ENCODE peak calls at places on chromosome 15, in nine cellular contexts. One of them, this sample, is unnamed.

GRCh38 chr15:73897441-73898261 is 24.3 kb downstream of the TBC1D21 start:
- DNase-seq in amniotic stem cell: peak; percentile 59
- DNase-seq in fibroblast of lung: peak; percentile 75
- DNase-seq in nephron progenitor cell: peak; percentile 51
- DNase-seq in fibroblast of mammary gland: peak; percentile 96
- DNase-seq in left colon: peak; percentile 24
- DNase-seq in ACHN: peak; percentile 84
- DNase-seq in WERI-Rb-1: peak; percentile 72
- DNase-seq in MCF 10A: peak; percentile 80
- DNase-seq in this sample: peak; percentile 80

GRCh38 chr15:62901916-62902554 is 140.5 kb upstream of the TPM1 start:
- DNase-seq in amniotic stem cell: no peak
- DNase-seq in fibroblast of lung: no peak
- DNase-seq in nephron progenitor cell: no peak
- DNase-seq in fibroblast of mammary gland: no peak
- DNase-seq in left colon: no peak
- DNase-seq in ACHN: no peak
- DNase-seq in WERI-Rb-1: no peak
- DNase-seq in MCF 10A: peak; percentile 89
- DNase-seq in this sample: no peak

GRCh38 chr15:66877558-66878285 is 175.7 kb downstream of the SMAD6 start:
- DNase-seq in amniotic stem cell: no peak
- DNase-seq in fibroblast of lung: no peak
- DNase-seq in nephron progenitor cell: peak; percentile 20
- DNase-seq in fibroblast of mammary gland: no peak
- DNase-seq in left colon: no peak
- DNase-seq in ACHN: no peak
- DNase-seq in WERI-Rb-1: no peak
- DNase-seq in MCF 10A: no peak
- DNase-seq in this sample: peak; percentile 23

GRCh38 chr15:93974804-93975481 is 256.4 kb upstream of the MCTP2 start:
- DNase-seq in amniotic stem cell: no peak
- DNase-seq in fibroblast of lung: peak; percentile 4
- DNase-seq in nephron progenitor cell: peak; percentile 10
- DNase-seq in fibroblast of mammary gland: peak; percentile 66
- DNase-seq in left colon: no peak
- DNase-seq in ACHN: peak; percentile 14
- DNase-seq in WERI-Rb-1: no peak
- DNase-seq in MCF 10A: peak; percentile 70
- DNase-seq in this sample: peak; percentile 67

GRCh38 chr15:47184405-47185221 is 532.7 kb upstream of the SEMA6D start:
- DNase-seq in amniotic stem cell: no peak
- DNase-seq in fibroblast of lung: peak; percentile 39
- DNase-seq in nephron progenitor cell: peak; percentile 56
- DNase-seq in fibroblast of mammary gland: peak; percentile 11
- DNase-seq in left colon: peak; percentile 13
- DNase-seq in ACHN: no peak
- DNase-seq in WERI-Rb-1: peak; percentile 45
- DNase-seq in MCF 10A: no peak
- DNase-seq in this sample: peak; percentile 85

GRCh38 chr15:90414408-90415028 is 26.5 kb downstream of the IQGAP1 start:
- DNase-seq in amniotic stem cell: peak; percentile 77
- DNase-seq in fibroblast of lung: peak; percentile 60
- DNase-seq in nephron progenitor cell: no peak
- DNase-seq in fibroblast of mammary gland: peak; percentile 83
- DNase-seq in left colon: no peak
- DNase-seq in ACHN: no peak
- DNase-seq in WERI-Rb-1: no peak
- DNase-seq in MCF 10A: peak; percentile 57
- DNase-seq in this sample: no peak

GRCh38 chr15:89575146-89575655 is at the start of gene TICRR:
- DNase-seq in amniotic stem cell: peak; percentile 99
- DNase-seq in fibroblast of lung: peak; percentile 100
- DNase-seq in nephron progenitor cell: peak; percentile 94
- DNase-seq in fibroblast of mammary gland: peak; percentile 100
- DNase-seq in left colon: peak; percentile 97
- DNase-seq in ACHN: peak; percentile 98
- DNase-seq in WERI-Rb-1: peak; percentile 98
- DNase-seq in MCF 10A: peak; percentile 100
- DNase-seq in this sample: peak; percentile 100

GRCh38 chr15:65917407-65917756 is 48.1 kb downstream of the RAB11A start:
- DNase-seq in amniotic stem cell: no peak
- DNase-seq in fibroblast of lung: no peak
- DNase-seq in nephron progenitor cell: no peak
- DNase-seq in fibroblast of mammary gland: no peak
- DNase-seq in left colon: no peak
- DNase-seq in ACHN: no peak
- DNase-seq in WERI-Rb-1: no peak
- DNase-seq in MCF 10A: no peak
- DNase-seq in this sample: no peak

This sample was measured in NCI-H82.